ENCODE peak calls at places on chromosomes 7 and 10, in six cellular contexts. I is HepG2, F is GM12878, Z is A549, X is endothelial cell of umbilical vein, M is K562. R is an unnamed sample.

GRCh38 chr7:41984888-41985287 is 252.1 kb downstream of the GLI3 start:
- DNase-seq in I (no peak), F (no peak), Z (no peak), X (peak; percentile 48), M (no peak), R (no peak)

GRCh38 chr7:77691892-77692491 is 4.3 kb upstream of the RSBN1L start:
- DNase-seq in I (peak; percentile 63), F (no peak), Z (no peak), X (no peak), M (no peak), R (no peak)

GRCh38 chr10:21985541-21985940 is 18.0 kb downstream of the DNAJC1 start:
- DNase-seq in I (no peak), F (no peak), Z (no peak), X (no peak), M (no peak), R (no peak)

GRCh38 chr7:37359662-37360444 is 88.8 kb downstream of the ELMO1 start:
- DNase-seq in I (no peak), F (no peak), Z (no peak), X (peak; percentile 67), M (no peak), R (no peak)

GRCh38 chr10:53690556-53691240 is 918.1 kb upstream of the MBL2 start:
- DNase-seq in I (no peak), F (no peak), Z (no peak), X (peak; percentile 31), M (no peak), R (no peak)

GRCh38 chr10:8776926-8777625 is 722.6 kb downstream of the GATA3 start:
- DNase-seq in I (no peak), F (no peak), Z (no peak), X (no peak), M (no peak), R (no peak)

GRCh38 chr10:72084094-72084459 is 4.3 kb downstream of the SPOCK2 start:
- DNase-seq in I (no peak), F (no peak), Z (no peak), X (no peak), M (no peak), R (no peak)

GRCh38 chr7:23472046-23472445 is 1.8 kb upstream of the IGF2BP3 start:
- DNase-seq in I (no peak), F (no peak), Z (no peak), X (no peak), M (no peak), R (peak; percentile 68)

GRCh38 chr10:69826789-69827532 is 25.3 kb downstream of the COL13A1 start:
- DNase-seq in I (no peak), F (no peak), Z (no peak), X (no peak), M (peak; percentile 68), R (no peak)

GRCh38 chr7:104983620-104984539 is 30.1 kb upstream of the KMT2E start:
- DNase-seq in I (peak; percentile 81), F (peak; percentile 42), Z (peak; percentile 93), X (peak; percentile 91), M (peak; percentile 89), R (peak; percentile 94)

GRCh38 chr7:73520673-73521635 is 1.1 kb downstream of the BAZ1B start:
- DNase-seq in I (no peak), F (no peak), Z (peak; percentile 44), X (peak; percentile 40), M (no peak), R (no peak)

DNA sequence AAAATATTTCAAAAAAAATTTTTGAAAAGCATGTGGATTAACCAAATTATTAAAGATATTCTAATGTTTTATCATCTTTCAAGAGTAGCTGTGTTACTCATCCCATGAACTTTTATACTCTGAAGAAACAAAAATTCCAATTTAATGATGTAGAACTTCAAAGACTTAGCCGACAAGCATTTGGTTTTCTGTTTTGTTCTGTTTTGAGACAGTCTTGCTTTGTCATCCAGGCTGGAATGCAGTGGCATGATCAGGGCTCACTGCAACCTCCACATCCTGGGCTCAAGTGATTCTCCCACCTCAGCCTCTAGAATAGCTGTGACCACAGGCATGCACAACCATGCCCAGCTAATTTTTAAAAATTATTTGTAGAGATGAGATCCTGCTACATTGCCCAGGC is 17.8 kb upstream of the LCOR start:
- DNase-seq in I (peak; percentile 70), F (no peak), Z (no peak), X (no peak), M (no peak), R (no peak)
- TF ChIP-seq MYC in I (no peak), F (no peak), Z (no peak), X (no peak), M (no peak), R (no peak)

GRCh38 chr10:51877636-51878035 is 178.2 kb upstream of the CSTF2T start:
- DNase-seq in I (no peak), F (no peak), Z (no peak), X (no peak), M (no peak), R (no peak)
- H3K4me3 ChIP-seq in I (no peak overlapping the region), F (no peak overlapping the region), Z (no peak overlapping the region), X (no peak overlapping the region), M (no peak overlapping the region), R (no peak overlapping the region)

DNA sequence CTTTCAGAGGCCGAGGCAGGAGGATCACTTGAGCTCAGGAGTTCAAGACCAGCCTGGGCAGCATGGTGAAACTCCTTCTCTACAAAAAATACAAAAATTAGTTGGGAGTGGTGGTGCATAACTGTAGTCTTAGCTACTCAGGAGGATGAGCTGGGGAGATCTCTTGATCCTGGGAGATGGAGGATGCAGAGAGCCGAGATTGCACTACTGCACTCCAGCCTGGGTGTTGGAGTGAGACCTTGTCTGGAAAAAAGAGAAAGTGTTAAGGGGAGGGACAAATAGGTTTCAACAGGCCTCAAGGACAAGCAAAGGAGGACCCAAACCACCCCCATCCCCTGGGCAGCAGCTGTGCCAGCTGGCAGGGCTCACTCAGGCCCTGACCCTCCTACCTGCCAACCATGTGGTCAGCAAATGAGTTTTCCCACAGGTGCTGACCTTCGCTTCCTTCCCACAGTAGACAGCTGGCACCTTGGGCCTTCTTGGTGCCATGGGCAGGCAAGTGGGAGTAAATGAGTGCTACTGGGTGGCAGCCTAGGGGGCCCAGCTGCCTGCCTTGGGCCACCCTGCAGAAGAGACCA is 5.5 kb upstream of the PNLIPRP2 start:
- DNase-seq in I (no peak), F (no peak), Z (no peak), X (no peak), M (no peak), R (no peak)
- TF ChIP-seq MYC in I (no peak), F (no peak), Z (no peak), X (no peak), M (no peak), R (no peak)

DNA sequence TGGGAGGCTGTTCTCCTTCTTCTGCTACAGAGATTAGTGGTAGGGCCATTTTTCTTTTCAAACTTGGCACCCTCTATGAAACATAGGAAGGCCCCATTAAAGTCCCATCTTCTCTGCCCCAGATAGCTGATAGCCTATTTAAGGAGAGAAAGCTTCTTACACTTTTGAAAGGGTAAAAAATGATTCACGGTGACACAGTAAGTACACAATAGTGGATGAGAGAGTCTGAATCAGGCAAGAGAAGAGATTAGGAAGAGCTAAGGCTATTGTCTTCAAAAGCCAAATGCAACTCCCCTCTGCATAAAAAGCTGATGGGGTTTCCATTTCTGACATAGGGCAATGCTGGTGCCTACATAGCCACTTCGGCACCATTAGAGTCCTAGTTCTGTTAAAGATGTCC is 3.6 kb downstream of the INA start:
- DNase-seq in I (no peak), F (no peak), Z (no peak), X (no peak), M (no peak), R (no peak)
- H3K4me3 ChIP-seq in I (no peak overlapping the region), F (no peak overlapping the region), Z (no peak overlapping the region), X (no peak overlapping the region), M (no peak overlapping the region), R (no peak overlapping the region)

DNA sequence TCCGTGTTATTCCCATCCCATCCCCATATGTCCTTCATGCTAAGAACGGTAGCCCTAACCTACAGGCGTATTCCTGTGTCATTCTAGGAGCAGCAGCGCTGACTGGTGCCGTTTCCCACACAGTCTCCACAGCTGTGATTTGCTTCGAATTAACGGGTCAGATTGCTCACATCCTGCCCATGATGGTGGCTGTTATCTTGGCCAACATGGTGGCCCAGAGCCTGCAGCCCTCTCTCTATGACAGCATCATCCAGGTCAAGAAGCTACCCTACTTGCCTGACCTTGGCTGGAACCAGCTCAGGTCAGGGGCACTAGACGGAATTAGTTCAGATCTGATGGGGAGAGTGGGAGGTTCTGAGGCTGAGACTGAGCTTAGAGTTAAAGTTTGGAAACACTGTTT is 20.7 kb downstream of the FAM131B start:
- DNase-seq in I (no peak), F (no peak), Z (no peak), X (no peak), M (no peak), R (no peak)
- TF ChIP-seq MYC in I (no peak), F (no peak), Z (no peak), X (no peak), M (no peak), R (no peak)

R was measured in NB4.